ENCODE peak calls at places on chromosomes 13 and 19, in seven cellular contexts. I is epithelial cell of esophagus, W is AG10803, P is GM06990, N is tibial artery, V is GM23338, Y is heart left ventricle. L is an unnamed sample.

GRCh38 chr13:107545946-107546502 is 669.3 kb downstream of the LIG4 start:
- DNase-seq in Y (no peak), V (no peak), W (no peak), I (no peak), N (no peak), P (no peak), L (no peak)

GRCh38 chr19:7122701-7123100 is 53.2 kb downstream of the ZNF557 start:
- DNase-seq in V (no peak), P (no peak), N (no peak), Y (no peak), W (no peak), I (no peak), L (no peak)

GRCh38 chr19:50896591-50897190 is 14.5 kb downstream of the KLK4 start:
- DNase-seq in W (peak), V (no peak), I (peak), N (no peak), Y (no peak), P (peak), L (no peak)

GRCh38 chr13:89163081-89163480 is 1491.9 kb downstream of the SLITRK5 start:
- DNase-seq in I (no peak), N (no peak), Y (no peak), P (no peak), V (no peak), W (peak), L (no peak)

GRCh38 chr19:45451181-45451849 is 16.5 kb upstream of the FOSB start:
- DNase-seq in Y (peak), I (peak), W (peak), N (peak), V (peak), P (peak), L (peak)

GRCh38 chr19:4372630-4373367 is 27.5 kb downstream of the SH3GL1 start:
- DNase-seq in N (no peak), I (no peak), V (no peak), P (no peak), Y (no peak), W (no peak), L (no peak)

GRCh38 chr19:42132030-42132628 is at the start of gene POU2F2:
- DNase-seq in N (peak), V (peak), Y (peak), P (peak), W (no peak), I (peak), L (peak)

GRCh38 chr13:74026753-74027152 is 107.5 kb downstream of the KLF12 start:
- DNase-seq in Y (no peak), I (peak), W (no peak), N (no peak), V (peak), P (peak), L (peak)

GRCh38 chr19:34480971-34481821 is at the start of gene WTIP:
- DNase-seq in W (peak), V (peak), Y (peak), I (peak), N (peak), P (no peak), L (no peak)

GRCh38 chr19:43489310-43489709 is 15.2 kb downstream of the PHLDB3 start:
- DNase-seq in W (no peak), Y (no peak), N (no peak), I (no peak), V (no peak), P (no peak), L (no peak)

GRCh38 chr19:40231544-40232424 is 5.3 kb upstream of the CCNP start:
- DNase-seq in N (no peak), P (no peak), W (no peak), I (no peak), V (peak), Y (peak), L (no peak)

GRCh38 chr13:30639671-30640070 is 22.0 kb downstream of the USPL1 start:
- DNase-seq in W (peak), V (no peak), Y (no peak), I (no peak), P (no peak), N (no peak), L (no peak)

GRCh38 chr19:51136891-51137551 is 5.1 kb upstream of the SIGLEC7 start:
- DNase-seq in W (no peak), Y (peak), I (no peak), P (no peak), V (no peak), N (peak), L (no peak)

GRCh38 chr13:73849292-73849691 is 284.9 kb downstream of the KLF12 start:
- DNase-seq in Y (no peak), N (no peak), V (peak), I (peak), P (no peak), W (peak), L (peak)

GRCh38 chr13:73189766-73190165 is 131.0 kb downstream of the KLF5 start:
- DNase-seq in N (no peak), I (no peak), Y (no peak), V (peak), W (no peak), P (no peak), L (no peak)

GRCh38 chr13:76991432-76991795 is 467 bp upstream of the CLN5 start:
- DNase-seq in V (no peak), N (no peak), P (no peak), I (peak), W (no peak), Y (peak), L (peak)

GRCh38 chr13:113672002-113672651 is 5.1 kb downstream of the GRK1 start:
- DNase-seq in I (no peak), P (no peak), Y (no peak), W (peak), N (peak), V (no peak), L (no peak)

GRCh38 chr13:44780586-44781280 is 204.6 kb upstream of the TSC22D1 start:
- DNase-seq in V (no peak), I (peak), W (no peak), N (no peak), Y (no peak), P (no peak), L (no peak)

GRCh38 chr13:43664700-43665191 is 122.0 kb downstream of the ENOX1 start:
- DNase-seq in Y (peak), I (peak), V (peak), N (no peak), W (peak), P (no peak), L (no peak)

GRCh38 chr13:107138987-107139386 is 571.0 kb upstream of the ARGLU1 start:
- DNase-seq in Y (no peak), N (peak), V (no peak), P (no peak), W (no peak), I (no peak), L (no peak)

GRCh38 chr19:29489182-29489951 is 36.4 kb upstream of the VSTM2B start:
- DNase-seq in I (no peak), P (no peak), N (no peak), W (no peak), V (no peak), Y (no peak), L (no peak)

GRCh38 chr19:38880076-38880881 is 2.2 kb upstream of the RINL start:
- DNase-seq in W (no peak), V (peak), P (no peak), I (no peak), Y (no peak), N (no peak), L (no peak)

GRCh38 chr13:32150794-32151193 is 119.2 kb downstream of the FRY start:
- DNase-seq in Y (peak), V (no peak), P (no peak), N (peak), W (peak), I (no peak), L (no peak)

GRCh38 chr19:22422220-22422619 is at the start of gene ZNF98:
- DNase-seq in V (no peak), W (no peak), N (peak), Y (peak), I (no peak), P (no peak), L (no peak)

GRCh38 chr19:55254625-55254977 is 4.2 kb downstream of the PPP6R1 start:
- DNase-seq in Y (no peak), W (no peak), I (no peak), P (no peak), N (no peak), V (no peak), L (no peak)

GRCh38 chr19:55340784-55341147 is 1.1 kb downstream of the KMT5C start:
- DNase-seq in V (peak), N (no peak), W (no peak), I (no peak), Y (no peak), P (no peak), L (peak)

GRCh38 chr13:44903596-44903995 is 85.7 kb downstream of the NUFIP1 start:
- DNase-seq in Y (peak), W (peak), N (peak), P (no peak), V (no peak), I (no peak), L (no peak)

GRCh38 chr19:40663712-40664692 is 26.4 kb downstream of the NUMBL start:
- DNase-seq in I (no peak), Y (peak), V (no peak), N (no peak), P (no peak), W (peak), L (no peak)

GRCh38 chr19:50728084-50728737 is 5.0 kb downstream of the CLEC11A start:
- DNase-seq in I (no peak), P (peak), V (peak), N (peak), Y (peak), W (peak), L (no peak)

GRCh38 chr13:44971656-44972595 is 17.3 kb downstream of the NUFIP1 start:
- DNase-seq in P (no peak), W (no peak), I (no peak), N (no peak), V (no peak), Y (no peak), L (no peak)

GRCh38 chr13:98405107-98405571 is 171.8 kb downstream of the STK24 start:
- DNase-seq in P (no peak), I (no peak), V (peak), N (no peak), W (peak), Y (no peak), L (no peak)

GRCh38 chr13:38755792-38756191 is 68.9 kb downstream of the FREM2 start:
- DNase-seq in W (no peak), P (no peak), N (no peak), I (no peak), V (no peak), Y (no peak), L (no peak)

GRCh38 chr19:19485161-19485997 is 30.0 kb downstream of the TSSK6 start:
- DNase-seq in P (no peak), Y (no peak), N (no peak), V (no peak), I (peak), W (peak), L (no peak)

GRCh38 chr19:41298327-41298964 is 11.5 kb upstream of the CCDC97 start:
- DNase-seq in I (no peak), P (no peak), N (peak), V (no peak), W (peak), Y (peak), L (peak)

GRCh38 chr19:7224205-7224833 is 69.9 kb downstream of the INSR start:
- DNase-seq in W (peak), Y (peak), N (peak), I (no peak), V (no peak), P (no peak), L (no peak)

GRCh38 chr19:35757231-35757748 is 461 bp upstream of the HSPB6 start:
- DNase-seq in N (peak), Y (peak), P (no peak), W (peak), V (peak), I (no peak), L (no peak)

GRCh38 chr19:8484331-8484894 is 18.0 kb downstream of the PRAM1 start:
- DNase-seq in I (no peak), P (no peak), Y (no peak), W (no peak), N (peak), V (no peak), L (no peak)

GRCh38 chr19:13817615-13818371 is 22.6 kb downstream of the ZSWIM4 start:
- DNase-seq in N (no peak), V (peak), I (peak), W (no peak), P (peak), Y (peak), L (no peak)

GRCh38 chr13:30690282-30691188 is 44.8 kb upstream of the ALOX5AP start:
- DNase-seq in W (peak), V (no peak), Y (peak), N (peak), I (peak), P (peak), L (peak)

DNA sequence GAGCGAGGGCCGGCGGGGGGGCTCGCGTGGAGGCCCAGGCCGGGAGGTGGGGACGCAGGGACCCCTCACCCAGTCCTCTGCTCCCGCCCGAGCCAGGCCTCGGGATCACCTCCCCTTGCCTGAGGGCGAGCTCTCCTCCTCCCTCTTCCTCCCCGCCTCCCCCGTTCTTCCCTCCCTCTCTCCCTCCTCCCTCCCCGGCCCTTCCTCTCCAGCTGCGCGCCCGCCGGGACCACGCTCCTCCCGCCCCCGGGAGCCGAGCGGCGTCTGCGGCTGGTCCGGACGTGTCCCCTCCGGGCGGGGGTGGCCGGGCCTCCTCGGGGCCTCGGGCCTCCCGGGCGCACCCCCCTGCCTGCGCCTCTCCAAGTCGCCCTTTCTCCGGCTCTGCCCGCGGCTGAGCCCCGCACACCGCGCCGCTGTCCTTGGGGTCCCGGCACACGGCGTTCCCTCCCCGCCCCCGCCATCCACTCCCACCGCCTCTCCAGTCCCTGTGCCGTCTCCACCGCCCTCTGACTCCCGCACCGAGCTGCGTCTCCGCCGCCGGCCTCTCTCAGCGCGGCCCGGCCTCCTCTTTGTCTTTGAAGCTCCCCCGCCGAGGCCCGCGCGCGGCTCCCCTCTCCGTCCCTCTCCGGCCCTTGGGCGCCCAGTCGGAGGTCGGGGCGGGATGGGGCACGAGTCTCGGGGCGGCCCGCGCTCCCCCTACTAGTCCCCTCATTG is 5.7 kb downstream of the SOX1 start:
- DNase-seq in N (no peak), V (peak), I (no peak), P (no peak), Y (no peak), W (no peak), L (no peak)
- H3K4me3 ChIP-seq in N (no peak), V (peak), I (no peak), P (no peak), Y (no peak), W (no peak), L (no peak)

GRCh38 chr13:97226013-97226412 is 3.9 kb downstream of the MBNL2 start:
- DNase-seq in I (no peak), Y (no peak), V (no peak), N (no peak), P (no peak), W (no peak), L (no peak)
- H3K4me3 ChIP-seq in I (peak), Y (peak), V (no peak), N (peak), P (no peak), W (no peak), L (peak)

GRCh38 chr13:94968757-94969086 is 256.4 kb upstream of the SOX21 start:
- DNase-seq in V (no peak), W (no peak), Y (no peak), I (no peak), P (no peak), N (no peak), L (no peak)

GRCh38 chr13:94972262-94972661 is 259.9 kb upstream of the SOX21 start:
- DNase-seq in I (no peak), V (no peak), P (no peak), Y (no peak), W (no peak), N (no peak), L (no peak)

GRCh38 chr13:94966380-94966779 is 254.0 kb upstream of the SOX21 start:
- DNase-seq in N (no peak), Y (no peak), P (no peak), I (no peak), W (no peak), V (no peak), L (no peak)

GRCh38 chr13:94967183-94968039 is 255.1 kb upstream of the SOX21 start:
- DNase-seq in P (peak), Y (no peak), N (no peak), V (peak), I (peak), W (no peak), L (no peak)

GRCh38 chr13:94968040-94968756 is 255.9 kb upstream of the SOX21 start:
- DNase-seq in W (no peak), I (peak), P (peak), V (peak), Y (no peak), N (no peak), L (no peak)
- H3K4me3 ChIP-seq in W (peak), I (peak), P (no peak), V (peak), Y (peak), N (no peak), L (no peak)

DNA sequence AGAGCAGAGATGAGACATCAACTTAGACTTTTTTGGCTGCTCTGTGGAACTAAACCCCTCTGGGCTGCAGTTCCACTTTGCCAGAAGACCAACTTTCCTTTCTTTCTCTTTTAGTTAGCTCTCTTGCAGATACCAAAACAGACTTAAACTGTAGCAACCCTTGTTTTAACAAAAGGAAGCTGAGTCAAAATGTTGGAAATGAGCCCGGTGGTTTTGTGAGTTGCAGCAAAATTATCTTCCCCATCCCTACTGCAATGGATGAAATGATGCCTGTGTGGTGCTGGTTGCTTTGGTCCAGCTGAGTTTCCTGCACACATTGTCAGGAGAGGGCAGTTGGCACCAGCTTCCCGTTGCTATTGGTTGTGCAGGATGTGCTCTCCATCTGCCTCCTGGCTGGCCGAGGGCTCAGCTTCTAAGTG is 115.3 kb downstream of the LRCH1 start:
- DNase-seq in P (no peak), Y (peak), W (peak), V (no peak), N (peak), I (peak), L (no peak)
- H3K4me3 ChIP-seq in P (peak), Y (no peak), W (peak), V (no peak), N (no peak), I (no peak), L (peak)

GRCh38 chr13:48401480-48401879 is 11.4 kb downstream of the LPAR6 start:
- DNase-seq in Y (no peak), W (peak), P (peak), V (no peak), I (no peak), N (no peak), L (no peak)
- H3K4me3 ChIP-seq in Y (no peak), W (no peak), P (no peak), V (no peak), I (no peak), N (no peak), L (no peak)

GRCh38 chr13:20828540-20829364 is 55.0 kb upstream of the EEF1AKMT1 start:
- DNase-seq in V (peak), P (peak), N (no peak), I (peak), W (peak), Y (peak), L (peak)
- H3K4me3 ChIP-seq in V (no peak), P (no peak), N (peak), I (no peak), W (peak), Y (no peak), L (no peak)

GRCh38 chr19:36876993-36877938 is 26.6 kb downstream of the ZNF345 start:
- DNase-seq in P (no peak), W (no peak), V (peak), N (no peak), I (no peak), Y (no peak), L (no peak)
- H3K4me3 ChIP-seq in P (no peak), W (no peak), V (no peak), N (no peak), I (no peak), Y (no peak), L (no peak)

GRCh38 chr19:46967578-46968018 is 52.0 kb upstream of the NPAS1 start:
- DNase-seq in Y (peak), P (no peak), V (no peak), I (peak), N (peak), W (no peak), L (peak)

GRCh38 chr19:46959962-46960556 is 59.6 kb upstream of the NPAS1 start:
- DNase-seq in W (no peak), V (no peak), P (no peak), I (no peak), N (no peak), Y (no peak), L (no peak)

GRCh38 chr19:46958542-46958941 is 61.1 kb upstream of the NPAS1 start:
- DNase-seq in V (peak), I (no peak), P (no peak), N (no peak), Y (no peak), W (peak), L (no peak)

GRCh38 chr19:46963093-46963734 is 56.4 kb upstream of the NPAS1 start:
- DNase-seq in N (no peak), I (no peak), Y (no peak), P (no peak), V (no peak), W (peak), L (no peak)

GRCh38 chr19:46962030-46962570 is 57.5 kb upstream of the NPAS1 start:
- DNase-seq in N (no peak), I (no peak), Y (no peak), W (no peak), P (no peak), V (no peak), L (no peak)
- H3K4me3 ChIP-seq in N (no peak), I (no peak), Y (no peak), W (no peak), P (no peak), V (no peak), L (no peak)

GRCh38 chr19:844300-844971 is 3.6 kb downstream of the PRTN3 start:
- DNase-seq in N (no peak), V (no peak), Y (no peak), P (no peak), W (no peak), I (peak), L (no peak)
- H3K4me3 ChIP-seq in N (no peak), V (no peak), Y (no peak), P (no peak), W (no peak), I (no peak), L (no peak)